ENCODE peak calls at places on chromosomes 3 and 15, in ten cellular contexts. O is tibial nerve, F is A549, U is H1, A is sigmoid colon, N is esophagus muscularis mucosa, Z is HepG2, M is GM12878, W is ovary, L is K562. C is an unnamed sample.
A peak's percentile ranks its signal among the peaks of the same experiment; 100 is the strongest.

GRCh38 chr15:57165992-57166391 is 210.3 kb upstream of the CGNL1 start:
- DNase-seq in O (no peak), F (no peak), U (no peak), A (no peak), N (no peak), Z (no peak), M (no peak), W (no peak), L (peak; percentile 17), C (no peak)

GRCh38 chr3:33525232-33525631 is 85.0 kb upstream of the UBP1 start:
- DNase-seq in O (no peak), F (no peak), U (no peak), A (no peak), N (no peak), Z (no peak), M (no peak), W (no peak), L (no peak), C (no peak)

GRCh38 chr3:14462738-14463137 is 60.3 kb downstream of the SLC6A6 start:
- DNase-seq in O (no peak), F (no peak), U (no peak), A (no peak), N (no peak), Z (no peak), M (no peak), W (no peak), L (no peak), C (no peak)

GRCh38 chr15:57647791-57648130 is 56.1 kb downstream of the MYZAP start:
- DNase-seq in O (no peak), F (no peak), U (no peak), A (no peak), N (peak; percentile 87), Z (no peak), M (no peak), W (peak; percentile 30), L (no peak), C (no peak)

GRCh38 chr15:51516291-51516690 is 106.3 kb downstream of the DMXL2 start:
- DNase-seq in O (no peak), F (no peak), U (no peak), A (no peak), N (no peak), Z (no peak), M (no peak), W (no peak), L (no peak), C (no peak)

GRCh38 chr3:106830334-106830733 is 546.9 kb upstream of the CCDC54 start:
- DNase-seq in O (no peak), F (no peak), U (no peak), A (no peak), N (no peak), Z (no peak), M (no peak), W (no peak), L (no peak), C (no peak)

GRCh38 chr3:142724682-142725351 is 983 bp downstream of the TRPC1 start:
- DNase-seq in O (peak; percentile 16), F (peak; percentile 78), U (peak; percentile 82), A (peak; percentile 71), N (no peak), Z (peak; percentile 68), M (no peak), W (peak; percentile 51), L (peak; percentile 78), C (peak; percentile 15)

GRCh38 chr3:10164546-10165393 is at the start of gene IRAK2:
- DNase-seq in O (peak; percentile 61), F (peak; percentile 67), U (peak; percentile 84), A (peak; percentile 90), N (no peak), Z (peak; percentile 35), M (no peak), W (peak; percentile 69), L (peak; percentile 87), C (peak; percentile 80)

GRCh38 chr15:26449296-26449695 is 323.6 kb downstream of the GABRB3 start:
- DNase-seq in O (no peak), F (peak; percentile 15), U (no peak), A (no peak), N (no peak), Z (no peak), M (no peak), W (no peak), L (no peak), C (no peak)

GRCh38 chr3:134879991-134880390 is 84.9 kb downstream of the EPHB1 start:
- DNase-seq in O (no peak), F (no peak), U (no peak), A (no peak), N (no peak), Z (peak; percentile 29), M (no peak), W (no peak), L (no peak), C (no peak)

GRCh38 chr3:115825046-115825445 is 201.7 kb downstream of the GAP43 start:
- DNase-seq in O (no peak), F (no peak), U (no peak), A (no peak), N (no peak), Z (peak; percentile 55), M (no peak), W (no peak), L (no peak), C (no peak)

GRCh38 chr15:55196458-55197361 is at the start of gene RSL24D1:
- DNase-seq in O (peak; percentile 85), F (peak; percentile 99), U (peak; percentile 86), A (peak; percentile 98), N (peak; percentile 98), Z (peak; percentile 98), M (peak; percentile 97), W (peak; percentile 94), L (peak; percentile 99), C (peak; percentile 97)

GRCh38 chr3:13715167-13715954 is 164.5 kb downstream of the WNT7A start:
- DNase-seq in O (no peak), F (no peak), U (peak; percentile 23), A (peak; percentile 34), N (peak; percentile 84), Z (no peak), M (no peak), W (no peak), L (no peak), C (no peak)

GRCh38 chr3:38493019-38493418 is 3.1 kb upstream of the EXOG start:
- DNase-seq in O (no peak), F (no peak), U (no peak), A (no peak), N (no peak), Z (no peak), M (no peak), W (no peak), L (no peak), C (no peak)

GRCh38 chr15:89633585-89633984 is 21.7 kb downstream of the KIF7 start:
- DNase-seq in O (no peak), F (no peak), U (no peak), A (no peak), N (no peak), Z (no peak), M (no peak), W (no peak), L (no peak), C (no peak)

GRCh38 chr3:188319569-188319968 is 165.6 kb downstream of the LPP start:
- DNase-seq in O (no peak), F (no peak), U (no peak), A (no peak), N (no peak), Z (peak; percentile 45), M (no peak), W (no peak), L (no peak), C (no peak)

GRCh38 chr15:75697523-75698398 is 14.9 kb downstream of the CSPG4 start:
- DNase-seq in O (no peak), F (no peak), U (no peak), A (peak; percentile 93), N (no peak), Z (no peak), M (no peak), W (no peak), L (no peak), C (peak; percentile 35)

GRCh38 chr3:105647047-105647446 is 221.8 kb downstream of the CBLB start:
- DNase-seq in O (no peak), F (peak; percentile 76), U (no peak), A (no peak), N (no peak), Z (peak; percentile 39), M (no peak), W (no peak), L (peak; percentile 58), C (no peak)

GRCh38 chr3:146117406-146118285 is 43.3 kb downstream of the PLOD2 start:
- DNase-seq in O (no peak), F (peak; percentile 22), U (no peak), A (no peak), N (no peak), Z (no peak), M (no peak), W (no peak), L (no peak), C (no peak)

GRCh38 chr3:128307029-128307633 is 153.8 kb downstream of the EEFSEC start:
- DNase-seq in O (no peak), F (no peak), U (peak; percentile 43), A (no peak), N (no peak), Z (peak; percentile 60), M (no peak), W (no peak), L (peak; percentile 18), C (no peak)
- TF ChIP-seq CTCF in O (no peak), F (no peak), U (peak; percentile 17), A (no peak), N (no peak), Z (peak; percentile 93), M (no peak), W (no peak), L (peak; percentile 32), C (no peak)

GRCh38 chr15:77069521-77070121 is 1.3 kb downstream of the TSPAN3 start:
- DNase-seq in O (no peak), F (peak; percentile 50), U (no peak), A (no peak), N (no peak), Z (no peak), M (no peak), W (peak; percentile 19), L (peak; percentile 14), C (peak; percentile 69)
- TF ChIP-seq EP300 in O (no peak), F (no peak), U (no peak), A (no peak), N (no peak), Z (no peak), M (no peak), W (no peak), L (no peak), C (no peak)

GRCh38 chr3:170778240-170779217 is 91.5 kb downstream of the RPL22L1 start:
- DNase-seq in O (no peak), F (no peak), U (no peak), A (no peak), N (no peak), Z (no peak), M (no peak), W (no peak), L (peak; percentile 93), C (no peak)
- TF ChIP-seq POLR2A in O (no peak), F (no peak), U (no peak), A (no peak), N (no peak), Z (no peak), M (no peak), W (no peak), L (no peak), C (no peak)

DNA sequence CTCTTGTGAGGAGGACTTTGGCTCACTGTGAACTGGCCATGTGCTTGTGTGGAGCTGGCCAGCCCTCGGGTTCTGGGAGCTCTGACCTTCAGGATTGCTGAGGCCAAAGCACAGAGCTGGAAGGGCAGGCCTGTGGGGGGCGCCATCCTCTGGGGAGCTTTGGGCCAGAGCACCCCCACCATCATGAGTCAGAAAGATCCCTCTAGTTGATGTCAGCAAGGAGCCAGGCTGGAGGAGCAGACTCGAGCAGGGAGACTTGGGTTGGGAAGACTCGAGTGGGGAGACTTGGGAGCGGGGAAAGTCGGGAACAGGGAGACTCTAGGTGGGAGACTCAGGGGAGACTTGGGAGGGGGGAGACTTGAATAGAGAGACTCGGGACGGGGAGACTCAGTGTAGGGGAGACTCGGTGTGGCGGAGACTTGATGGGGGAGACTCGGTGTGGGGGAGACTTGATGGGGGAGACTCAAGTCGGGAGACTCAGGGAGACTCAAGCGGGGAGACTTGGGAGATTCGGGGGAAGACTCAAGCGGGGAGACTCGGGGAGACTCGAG is 37.7 kb upstream of the PLXNA1 start:
- DNase-seq in O (no peak), F (no peak), U (no peak), A (peak; percentile 50), N (no peak), Z (no peak), M (no peak), W (no peak), L (peak; percentile 42), C (no peak)
- TF ChIP-seq CTCF in O (no peak), F (no peak), U (peak; percentile 46), A (no peak), N (no peak), Z (peak; percentile 24), M (no peak), W (no peak), L (peak; percentile 52), C (no peak)

C was measured in transverse colon.